ENCODE peak calls at places on chromosomes 13 and 19, in nine cellular contexts. G is heart left ventricle, H is lung, I is neural progenitor cell, N is astrocyte, X is body of pancreas, O is mesendoderm, M is uterus, Z is right atrium auricular region. L is an unnamed sample.

GRCh38 chr13:21719463-21719862 is 48.6 kb downstream of the FGF9 start:
- DNase-seq in G (no peak), H (no peak), I (no peak), N (no peak), X (no peak), O (no peak), M (no peak), Z (no peak), L (no peak)

GRCh38 chr19:10961073-10961762 is 388 bp downstream of the SMARCA4 start:
- DNase-seq in G (peak; percentile 33), H (no peak), I (peak; percentile 84), N (no peak), X (peak; percentile 38), O (peak; percentile 52), M (no peak), Z (no peak), L (no peak)

GRCh38 chr13:93224545-93224944 is 2.1 kb upstream of the GPC6 start:
- DNase-seq in G (no peak), H (no peak), I (peak; percentile 67), N (peak; percentile 93), X (no peak), O (peak; percentile 99), M (no peak), Z (no peak), L (no peak)

GRCh38 chr19:16628984-16629691 is 1.1 kb upstream of the MED26 start:
- DNase-seq in G (peak; percentile 48), H (no peak), I (no peak), N (no peak), X (peak; percentile 53), O (peak; percentile 26), M (peak; percentile 54), Z (no peak), L (no peak)

GRCh38 chr13:94173312-94173854 is 306.1 kb downstream of the DCT start:
- DNase-seq in G (no peak), H (no peak), I (no peak), N (peak; percentile 91), X (no peak), O (no peak), M (no peak), Z (no peak), L (no peak)

GRCh38 chr13:39452412-39452811 is 150.6 kb downstream of the LHFPL6 start:
- DNase-seq in G (peak; percentile 54), H (no peak), I (no peak), N (peak; percentile 40), X (no peak), O (peak; percentile 20), M (no peak), Z (no peak), L (no peak)

GRCh38 chr13:72959643-72960042 is 99.2 kb upstream of the KLF5 start:
- DNase-seq in G (no peak), H (no peak), I (no peak), N (peak; percentile 36), X (no peak), O (no peak), M (no peak), Z (no peak), L (no peak)

GRCh38 chr13:59745395-59745788 is 418.3 kb downstream of the DIAPH3 start:
- DNase-seq in G (no peak), H (no peak), I (no peak), N (peak; percentile 46), X (no peak), O (no peak), M (no peak), Z (no peak), L (no peak)

GRCh38 chr19:46963093-46963734 is 56.4 kb upstream of the NPAS1 start:
- DNase-seq in G (no peak), H (no peak), I (no peak), N (peak; percentile 96), X (no peak), O (no peak), M (no peak), Z (no peak), L (no peak)

GRCh38 chr13:43229506-43229905 is 206.1 kb downstream of the DNAJC15 start:
- DNase-seq in G (no peak), H (no peak), I (no peak), N (peak; percentile 79), X (no peak), O (no peak), M (no peak), Z (no peak), L (no peak)

GRCh38 chr19:53871448-53871847 is 3.8 kb downstream of the MYADM start:
- DNase-seq in G (no peak), H (no peak), I (no peak), N (no peak), X (no peak), O (no peak), M (no peak), Z (no peak), L (peak; percentile 43)
- H3K4me1 ChIP-seq in G (peaks cover 7% of the 10 kb centered on the region), H (no peaks in the 10 kb centered on the region), I (peaks cover 4% of the 10 kb centered on the region), N (peaks cover 7% of the 10 kb centered on the region), X (peaks cover 27% of the 10 kb centered on the region), O (no peaks in the 10 kb centered on the region), M (no peaks in the 10 kb centered on the region), Z (peaks cover 49% of the 10 kb centered on the region), L (peaks cover 53% of the 10 kb centered on the region)

GRCh38 chr19:18895038-18895827 is 725 bp downstream of the CERS1 start:
- DNase-seq in G (no peak), H (no peak), I (peak; percentile 90), N (no peak), X (no peak), O (peak; percentile 81), M (no peak), Z (no peak), L (no peak)
- H3K4me3 ChIP-seq in G (peak overlapping the region; percentile 54), H (no peak overlapping the region), I (peak overlapping the region; percentile 95), N (peak overlapping the region; percentile 52), X (no peak overlapping the region), O (peak overlapping the region; percentile 19), M (peak overlapping the region; percentile 17), Z (peak overlapping the region; percentile 29), L (no peak overlapping the region)

DNA sequence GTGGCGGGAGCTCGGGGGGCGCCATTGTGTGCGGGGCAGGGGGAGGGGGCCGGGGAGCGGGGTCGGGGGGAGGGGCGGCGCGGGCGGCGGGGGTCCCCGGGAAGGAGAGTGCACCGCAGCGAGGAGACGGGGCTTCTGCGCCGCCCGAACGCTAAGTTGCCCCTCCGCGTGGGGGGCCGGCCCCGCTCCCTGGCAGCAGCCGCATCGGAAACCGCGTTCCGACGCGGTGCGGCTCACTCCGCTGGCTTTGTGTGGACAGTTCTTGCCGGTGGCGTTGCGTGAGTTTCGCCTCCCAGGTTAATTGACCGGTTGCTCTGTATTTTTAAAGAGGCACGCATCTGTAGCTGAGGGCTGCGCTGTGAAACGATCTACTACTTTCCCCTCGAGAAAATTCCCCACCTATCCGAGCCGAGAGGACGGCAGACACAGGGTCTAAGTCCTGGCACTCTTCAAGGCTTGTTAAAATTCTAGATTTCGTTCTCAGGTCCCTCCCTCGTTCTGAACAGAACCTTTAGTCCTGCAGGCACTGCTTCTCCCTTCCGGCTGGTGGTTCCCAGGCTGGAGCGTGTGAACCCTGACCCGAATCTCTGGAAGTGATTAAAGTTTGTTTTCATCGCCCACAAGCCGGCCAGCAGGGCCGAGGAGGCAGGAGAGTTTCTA is 861 bp downstream of the ARHGEF7 start:
- DNase-seq in G (peak; percentile 74), H (no peak), I (peak; percentile 75), N (peak; percentile 34), X (peak; percentile 26), O (peak; percentile 47), M (peak; percentile 72), Z (no peak), L (no peak)
- H3K27ac ChIP-seq in G (peak overlapping the region; percentile 80), H (peak overlapping the region; percentile 59), I (no peak overlapping the region), N (peak overlapping the region; percentile 42), X (no peak overlapping the region), O (no peak overlapping the region), M (peak overlapping the region; percentile 84), Z (peak overlapping the region; percentile 82), L (no peak overlapping the region)

GRCh38 chr19:42276284-42276683 is 7.2 kb downstream of the CIC start:
- DNase-seq in G (no peak), H (no peak), I (no peak), N (no peak), X (no peak), O (no peak), M (no peak), Z (no peak), L (no peak)
- H3K4me1 ChIP-seq in G (peaks cover 39% of the 10 kb centered on the region), H (peaks cover 15% of the 10 kb centered on the region), I (peaks cover 14% of the 10 kb centered on the region), N (peaks cover 42% of the 10 kb centered on the region), X (peaks cover 72% of the 10 kb centered on the region), O (no peaks in the 10 kb centered on the region), M (no peaks in the 10 kb centered on the region), Z (peaks cover 72% of the 10 kb centered on the region), L (peaks cover 37% of the 10 kb centered on the region)

GRCh38 chr13:99432637-99433542 is 68.4 kb upstream of the TM9SF2 start:
- DNase-seq in G (peak; percentile 65), H (peak; percentile 62), I (peak; percentile 79), N (peak; percentile 56), X (peak; percentile 22), O (peak; percentile 91), M (no peak), Z (peak; percentile 87), L (peak; percentile 87)

GRCh38 chr13:99426426-99426825 is 74.8 kb upstream of the TM9SF2 start:
- DNase-seq in G (no peak), H (no peak), I (no peak), N (no peak), X (no peak), O (no peak), M (no peak), Z (no peak), L (no peak)

GRCh38 chr13:99431927-99432636 is 69.2 kb upstream of the TM9SF2 start:
- DNase-seq in G (no peak), H (no peak), I (no peak), N (no peak), X (no peak), O (no peak), M (no peak), Z (no peak), L (peak; percentile 27)

GRCh38 chr13:99433543-99434075 is 67.7 kb upstream of the TM9SF2 start:
- DNase-seq in G (no peak), H (no peak), I (no peak), N (no peak), X (no peak), O (no peak), M (no peak), Z (no peak), L (no peak)

DNA sequence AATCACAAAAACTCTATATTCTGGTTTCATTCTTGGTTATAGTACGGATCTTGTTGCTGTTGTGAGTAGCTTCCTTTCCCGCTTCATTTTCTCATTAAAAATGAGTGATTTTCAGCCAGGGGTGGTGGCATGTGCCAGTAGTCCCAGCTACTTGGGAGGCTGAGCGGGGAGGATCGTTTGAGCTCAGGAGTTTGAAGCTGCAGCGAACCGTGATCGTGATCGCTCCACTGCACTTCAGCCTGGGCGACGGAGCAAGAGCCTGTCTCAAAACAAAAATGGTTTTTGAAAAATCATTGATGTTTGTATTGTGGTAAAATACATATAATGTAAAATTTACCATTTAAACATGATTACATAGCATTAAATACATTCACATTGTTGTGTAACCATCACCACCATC is 71.6 kb upstream of the TM9SF2 start:
- DNase-seq in G (no peak), H (no peak), I (no peak), N (no peak), X (no peak), O (no peak), M (no peak), Z (no peak), L (no peak)
- H3K4me3 ChIP-seq in G (no peak overlapping the region), H (no peak overlapping the region), I (no peak overlapping the region), N (no peak overlapping the region), X (no peak overlapping the region), O (no peak overlapping the region), M (no peak overlapping the region), Z (no peak overlapping the region), L (no peak overlapping the region)

GRCh38 chr13:33284916-33285315 is 639 bp downstream of the STARD13 start:
- DNase-seq in G (no peak), H (no peak), I (no peak), N (peak; percentile 49), X (no peak), O (no peak), M (no peak), Z (no peak), L (no peak)
- H3K27ac ChIP-seq in G (peak overlapping the region; percentile 97), H (peak overlapping the region; percentile 99), I (no peak overlapping the region), N (peak overlapping the region; percentile 100), X (peak overlapping the region; percentile 87), O (no peak overlapping the region), M (peak overlapping the region; percentile 98), Z (peak overlapping the region; percentile 92), L (no peak overlapping the region)